ENCODE peak calls at places on chromosomes 7 and 10, in five cellular contexts. X, F, G, E and O are unnamed samples.

GRCh38 chr7:80133361-80134104 is 1.1 kb upstream of the GNAI1 start:
- DNase-seq in X (peak; percentile 17), F (peak; percentile 31), G (no peak), E (no peak), O (no peak)

GRCh38 chr7:3032256-3032655 is 11.4 kb downstream of the CARD11 start:
- DNase-seq in X (no peak), F (no peak), G (no peak), E (no peak), O (no peak)

GRCh38 chr10:44010873-44011602 is 362.4 kb upstream of the ZNF32 start:
- DNase-seq in X (peak; percentile 39), F (no peak), G (no peak), E (no peak), O (no peak)

GRCh38 chr10:77027576-77027975 is 610.0 kb downstream of the KCNMA1 start:
- DNase-seq in X (no peak), F (no peak), G (no peak), E (no peak), O (no peak)

GRCh38 chr7:45223078-45223477 is 65.5 kb downstream of the RAMP3 start:
- DNase-seq in X (no peak), F (no peak), G (no peak), E (no peak), O (no peak)

GRCh38 chr10:78301891-78302738 is 268.5 kb downstream of the RPS24 start:
- DNase-seq in X (no peak), F (peak; percentile 13), G (no peak), E (peak; percentile 41), O (no peak)

GRCh38 chr10:118568327-118568848 is 27.1 kb downstream of the PRLHR start:
- DNase-seq in X (peak; percentile 65), F (peak; percentile 54), G (no peak), E (no peak), O (peak; percentile 3)

GRCh38 chr7:133252506-133252857 is 396 bp upstream of the EXOC4 start:
- DNase-seq in X (no peak), F (no peak), G (no peak), E (no peak), O (no peak)

GRCh38 chr7:155589001-155589980 is 42.9 kb upstream of the CNPY1 start:
- DNase-seq in X (no peak), F (peak; percentile 69), G (no peak), E (no peak), O (no peak)

GRCh38 chr7:121591916-121592315 is 195.8 kb upstream of the FAM3C start:
- DNase-seq in X (no peak), F (no peak), G (no peak), E (no peak), O (no peak)

GRCh38 chr7:8109196-8110022 is 140.8 kb downstream of the GLCCI1 start:
- DNase-seq in X (no peak), F (no peak), G (no peak), E (no peak), O (peak; percentile 21)